ENCODE peak calls at places on chromosomes 12 and 14, in four cellular contexts. X is SK-N-SH, B is HepG2, V is GM12878. O is an unnamed sample.

GRCh38 chr14:101604935-101605767 is 43.9 kb downstream of the DIO3 start:
- DNase-seq in X (no peak), B (no peak), V (no peak), O (no peak)

GRCh38 chr12:46164186-46164585 is 104.7 kb downstream of the SLC38A1 start:
- DNase-seq in X (no peak), B (no peak), V (no peak), O (no peak)

GRCh38 chr14:45038865-45039264 is 45.1 kb upstream of the PRPF39 start:
- DNase-seq in X (no peak), B (no peak), V (no peak), O (peak)

GRCh38 chr14:51576899-51577298 is 74.8 kb upstream of the FRMD6 start:
- DNase-seq in X (no peak), B (no peak), V (no peak), O (no peak)

GRCh38 chr12:42705863-42706262 is 116.3 kb upstream of the PRICKLE1 start:
- DNase-seq in X (peak), B (no peak), V (no peak), O (no peak)

GRCh38 chr12:447132-447531 is 12.6 kb upstream of the B4GALNT3 start:
- DNase-seq in X (no peak), B (no peak), V (no peak), O (no peak)

GRCh38 chr12:3122841-3123678 is 45.9 kb downstream of the TSPAN9 start:
- DNase-seq in X (peak), B (no peak), V (no peak), O (no peak)

GRCh38 chr12:95995238-95996031 is 709 bp downstream of the HAL start:
- DNase-seq in X (no peak), B (no peak), V (no peak), O (no peak)

GRCh38 chr12:123801573-123802178 is 39.6 kb downstream of the DNAH10 start:
- DNase-seq in X (no peak), B (no peak), V (no peak), O (peak)

GRCh38 chr12:113277511-113277910 is 56.2 kb downstream of the TPCN1 start:
- DNase-seq in X (no peak), B (no peak), V (no peak), O (no peak)

GRCh38 chr14:68208218-68208617 is 388.6 kb downstream of the RAD51B start:
- DNase-seq in X (no peak), B (no peak), V (no peak), O (no peak)

GRCh38 chr12:122423258-122424165 is 1.0 kb upstream of the CLIP1 start:
- DNase-seq in X (peak), B (peak), V (no peak), O (no peak)

GRCh38 chr12:26530461-26530860 is 302.5 kb downstream of the ITPR2 start:
- DNase-seq in X (no peak), B (no peak), V (no peak), O (no peak)

GRCh38 chr14:52400846-52401245 is 86.7 kb downstream of the PTGER2 start:
- DNase-seq in X (no peak), B (no peak), V (peak), O (no peak)

GRCh38 chr14:24307575-24308341 is at the start of gene CIDEB:
- DNase-seq in X (peak), B (peak), V (no peak), O (peak)

GRCh38 chr14:97705976-97706375 is 908.8 kb downstream of the VRK1 start:
- DNase-seq in X (no peak), B (no peak), V (no peak), O (no peak)

GRCh38 chr14:22002860-22003284 is 329.3 kb upstream of the OR4E1 start:
- DNase-seq in X (no peak), B (no peak), V (no peak), O (peak)

GRCh38 chr12:3747976-3748619 is 4.8 kb downstream of the CRACR2A start:
- DNase-seq in X (no peak), B (no peak), V (no peak), O (no peak)

GRCh38 chr14:76760331-76761197 is 704 bp upstream of the VASH1 start:
- DNase-seq in X (peak), B (no peak), V (no peak), O (no peak)

GRCh38 chr12:53476769-53477209 is 22.5 kb downstream of the MAP3K12 start:
- DNase-seq in X (peak), B (no peak), V (no peak), O (no peak)

GRCh38 chr12:52990206-52990605 is 16.1 kb upstream of the EIF4B start:
- DNase-seq in X (no peak), B (no peak), V (no peak), O (no peak)

GRCh38 chr12:57757771-57758170 is 2.9 kb downstream of the MARCHF9 start:
- DNase-seq in X (no peak), B (no peak), V (no peak), O (no peak)

GRCh38 chr12:57761391-57761998 is 5.4 kb downstream of the CYP27B1 start:
- DNase-seq in X (no peak), B (no peak), V (no peak), O (no peak)

GRCh38 chr12:57758566-57759359 is 3.9 kb downstream of the MARCHF9 start:
- DNase-seq in X (no peak), B (no peak), V (no peak), O (no peak)

GRCh38 chr12:57760347-57760982 is 5.6 kb downstream of the MARCHF9 start:
- DNase-seq in X (no peak), B (no peak), V (no peak), O (no peak)

GRCh38 chr12:57759360-57759980 is 4.6 kb downstream of the MARCHF9 start:
- DNase-seq in X (peak), B (peak), V (no peak), O (peak)
- TF ChIP-seq PBX3 in X (no peak), B (no peak), V (peak), O (no peak)

GRCh38 chr14:81305743-81306142 is 85.0 kb upstream of the GTF2A1 start:
- DNase-seq in X (no peak), B (no peak), V (no peak), O (no peak)
- H3K27ac ChIP-seq in X (no peak), B (no peak), V (no peak), O (no peak)

GRCh38 chr12:9941838-9942237 is 9.7 kb upstream of the CLEC2A start:
- DNase-seq in X (no peak), B (no peak), V (no peak), O (no peak)
- TF ChIP-seq EP300 in X (no peak), B (no peak), V (no peak), O (no peak)

DNA sequence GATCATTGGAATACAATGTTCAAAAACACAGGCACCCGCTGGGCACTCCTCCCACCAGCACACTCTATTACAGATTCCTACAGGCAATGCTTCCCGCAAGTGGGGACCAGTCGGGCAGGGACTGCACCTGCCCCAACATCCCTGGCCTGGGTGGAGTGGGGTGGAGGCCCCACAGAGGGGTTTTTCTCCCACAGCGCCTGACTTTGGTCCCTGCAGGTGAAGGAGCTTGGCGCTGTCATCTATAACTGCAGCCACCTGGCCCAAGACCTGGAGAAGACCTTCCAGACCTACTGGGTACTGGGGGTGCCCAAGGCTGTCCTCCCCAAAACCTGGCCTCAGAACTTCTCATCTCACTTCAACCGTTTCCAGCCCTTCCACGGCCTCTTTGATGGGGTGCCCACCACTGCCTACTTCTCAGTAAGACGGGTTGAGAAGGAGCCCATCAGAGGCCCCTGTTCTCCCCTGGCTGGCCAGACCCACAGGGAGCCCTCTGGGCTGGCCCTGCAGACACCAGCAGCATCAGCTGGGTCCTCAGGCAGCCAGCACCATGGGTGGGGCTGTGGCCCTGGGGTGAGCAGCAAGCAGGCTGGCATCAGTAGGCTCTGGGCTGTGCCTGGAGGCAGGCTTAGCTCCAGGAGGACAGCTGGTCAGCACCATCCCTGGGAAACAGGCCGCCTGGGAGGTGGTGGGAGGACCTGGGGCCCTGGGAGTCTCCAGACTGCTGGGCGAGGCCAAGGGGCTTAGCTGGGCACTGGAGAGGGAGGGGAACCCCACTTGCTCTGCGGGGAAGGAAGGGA is 6.0 kb downstream of the PLD4 start:
- DNase-seq in X (no peak), B (no peak), V (no peak), O (no peak)
- TF ChIP-seq PBX3 in X (no peak), B (no peak), V (no peak), O (no peak)

GRCh38 chr14:93064411-93065271 is 51.1 kb downstream of the ITPK1 start:
- DNase-seq in X (no peak), B (no peak), V (no peak), O (no peak)
- H3K27ac ChIP-seq in X (no peak), B (no peak), V (peak), O (no peak)

GRCh38 chr12:78696267-78696666 is 168.3 kb upstream of the SYT1 start:
- DNase-seq in X (no peak), B (no peak), V (no peak), O (no peak)
- TF ChIP-seq EP300 in X (no peak), B (no peak), V (no peak), O (no peak)

GRCh38 chr14:104460920-104461651 is 118.5 kb upstream of the C14orf180 start:
- DNase-seq in X (peak), B (no peak), V (no peak), O (no peak)
- TF ChIP-seq PBX3 in X (no peak), B (no peak), V (no peak), O (no peak)

GRCh38 chr12:104664368-104664767 is 207.6 kb downstream of the CHST11 start:
- DNase-seq in X (no peak), B (no peak), V (no peak), O (no peak)
- H3K27ac ChIP-seq in X (no peak), B (no peak), V (no peak), O (peak)

GRCh38 chr12:31323466-31324115 is 2.4 kb downstream of the SINHCAF start:
- DNase-seq in X (no peak), B (no peak), V (no peak), O (peak)
- TF ChIP-seq EP300 in X (no peak), B (no peak), V (no peak), O (no peak)

GRCh38 chr12:132423251-132424117 is 66.5 kb upstream of the FBRSL1 start:
- DNase-seq in X (peak), B (peak), V (no peak), O (peak)
- TF ChIP-seq PBX3 in X (no peak), B (no peak), V (no peak), O (no peak)